ENCODE peak calls at places on chromosomes 4 and X, in six cellular contexts. E, H, G, W, A and O are unnamed samples.

GRCh38 chr4:7739077-7739917 is 200.4 kb downstream of the AFAP1 start:
- DNase-seq in E (no peak), H (no peak), G (no peak), W (no peak), A (no peak), O (no peak)

GRCh38 chr4:48342559-48342878 is 1.2 kb downstream of the SLAIN2 start:
- DNase-seq in E (no peak), H (no peak), G (peak), W (no peak), A (no peak), O (no peak)

GRCh38 chrX:386768-387575 is at the start of gene PPP2R3B:
- DNase-seq in E (peak), H (peak), G (peak), W (peak), A (peak), O (peak)

GRCh38 chr4:19164334-19164733 is 1087.4 kb upstream of the SLIT2 start:
- DNase-seq in E (no peak), H (no peak), G (no peak), W (no peak), A (no peak), O (no peak)

GRCh38 chr4:186621959-186622553 is 66.7 kb upstream of the MTNR1A start:
- DNase-seq in E (no peak), H (no peak), G (no peak), W (peak), A (no peak), O (no peak)

GRCh38 chrX:48468247-48468671 is 1.8 kb downstream of the SLC38A5 start:
- DNase-seq in E (no peak), H (peak), G (peak), W (no peak), A (no peak), O (peak)

GRCh38 chrX:17161991-17162390 is 213.0 kb upstream of the NHS start:
- DNase-seq in E (no peak), H (no peak), G (no peak), W (no peak), A (no peak), O (no peak)

GRCh38 chrX:2710496-2710895 is 19.4 kb downstream of the CD99 start:
- DNase-seq in E (no peak), H (peak), G (no peak), W (no peak), A (no peak), O (no peak)

GRCh38 chr4:150072906-150073714 is 5.1 kb upstream of the DCLK2 start:
- DNase-seq in E (no peak), H (no peak), G (no peak), W (peak), A (no peak), O (no peak)

GRCh38 chr4:19748470-19748869 is 503.2 kb upstream of the SLIT2 start:
- DNase-seq in E (no peak), H (no peak), G (no peak), W (peak), A (no peak), O (no peak)

GRCh38 chrX:10074241-10074941 is 82.4 kb upstream of the CLCN4 start:
- DNase-seq in E (no peak), H (no peak), G (no peak), W (no peak), A (no peak), O (no peak)

GRCh38 chr4:112910109-112910736 is 139.2 kb upstream of the ANK2 start:
- DNase-seq in E (peak), H (no peak), G (peak), W (peak), A (no peak), O (no peak)

GRCh38 chrX:153538424-153538823 is 21.0 kb downstream of the ATP2B3 start:
- DNase-seq in E (no peak), H (no peak), G (no peak), W (no peak), A (no peak), O (no peak)

GRCh38 chr4:124025423-124025822 is 628.8 kb downstream of the SPRY1 start:
- DNase-seq in E (no peak), H (no peak), G (no peak), W (no peak), A (no peak), O (no peak)

GRCh38 chrX:84044051-84044450 is 143.9 kb downstream of the RPS6KA6 start:
- DNase-seq in E (no peak), H (no peak), G (no peak), W (no peak), A (no peak), O (no peak)

GRCh38 chr4:78689224-78689623 is 86.9 kb upstream of the BMP2K start:
- DNase-seq in E (no peak), H (no peak), G (no peak), W (peak), A (no peak), O (no peak)

GRCh38 chr4:98716796-98717195 is 58.4 kb upstream of the TSPAN5 start:
- DNase-seq in E (no peak), H (no peak), G (no peak), W (no peak), A (no peak), O (no peak)

GRCh38 chr4:174739576-174739975 is 89.5 kb downstream of the GLRA3 start:
- DNase-seq in E (no peak), H (no peak), G (no peak), W (no peak), A (no peak), O (no peak)

GRCh38 chrX:16160729-16161128 is 6.6 kb upstream of the MAGEB17 start:
- DNase-seq in E (no peak), H (no peak), G (no peak), W (peak), A (no peak), O (no peak)

GRCh38 chr4:81405900-81406401 is 65.8 kb downstream of the RASGEF1B start:
- DNase-seq in E (peak), H (peak), G (peak), W (peak), A (no peak), O (peak)

GRCh38 chrX:56564182-56564885 is 907 bp downstream of the UBQLN2 start:
- DNase-seq in E (peak), H (peak), G (peak), W (peak), A (no peak), O (peak)

GRCh38 chr4:55826986-55827385 is 7.4 kb downstream of the EXOC1L start:
- DNase-seq in E (no peak), H (no peak), G (no peak), W (no peak), A (no peak), O (no peak)

GRCh38 chr4:113682730-113683129 is 78.8 kb downstream of the CAMK2D start:
- DNase-seq in E (no peak), H (no peak), G (no peak), W (peak), A (no peak), O (no peak)

GRCh38 chr4:174873931-174874330 is 44.2 kb upstream of the ADAM29 start:
- DNase-seq in E (no peak), H (peak), G (peak), W (no peak), A (no peak), O (peak)

GRCh38 chrX:76454456-76454927 is 27.0 kb downstream of the MAGEE1 start:
- DNase-seq in E (peak), H (no peak), G (peak), W (peak), A (no peak), O (peak)

GRCh38 chr4:8123389-8123788 is 35.2 kb downstream of the ABLIM2 start:
- DNase-seq in E (no peak), H (no peak), G (no peak), W (no peak), A (no peak), O (no peak)

GRCh38 chrX:7378406-7378805 is 230.5 kb upstream of the PUDP start:
- DNase-seq in E (no peak), H (no peak), G (no peak), W (no peak), A (no peak), O (no peak)

GRCh38 chrX:4547218-4547836 is 833.9 kb upstream of the PRKX start:
- DNase-seq in E (peak), H (peak), G (peak), W (peak), A (no peak), O (peak)

GRCh38 chr4:154617820-154618317 is 5.4 kb upstream of the FGG start:
- DNase-seq in E (no peak), H (no peak), G (no peak), W (no peak), A (no peak), O (no peak)

GRCh38 chr4:177638871-177639270 is 196.6 kb upstream of the AGA start:
- DNase-seq in E (no peak), H (no peak), G (no peak), W (no peak), A (no peak), O (no peak)